ENCODE peak calls at places on chromosomes 7 and 10, in eight cellular contexts. V is dorsolateral prefrontal cortex, M is cardiac muscle cell, A is BJ, I is hepatocyte, K is lower leg skin, D is ovary, L is GM12878. E is an unnamed sample.

GRCh38 chr7:24880886-24881285 is 99.1 kb downstream of the OSBPL3 start:
- DNase-seq in A (no peak), M (peak; percentile 14), V (no peak), K (no peak), D (no peak), I (no peak), L (no peak), E (no peak)

GRCh38 chr7:44057849-44058758 is 7.3 kb downstream of the PGAM2 start:
- DNase-seq in D (no peak), I (no peak), A (no peak), V (peak; percentile 38), K (no peak), L (no peak), M (no peak), E (no peak)

GRCh38 chr7:159026271-159027047 is 118.2 kb downstream of the VIPR2 start:
- DNase-seq in I (peak; percentile 7), V (no peak), K (no peak), D (peak; percentile 45), A (no peak), M (no peak), L (no peak), E (no peak)

GRCh38 chr10:4527281-4527960 is 298.6 kb upstream of the AKR1E2 start:
- DNase-seq in I (no peak), V (no peak), L (no peak), D (no peak), K (no peak), A (peak; percentile 52), M (no peak), E (peak; percentile 51)

GRCh38 chr7:107063245-107064120 is 19.0 kb downstream of the PRKAR2B start:
- DNase-seq in L (no peak), V (no peak), I (no peak), D (no peak), M (no peak), K (no peak), A (no peak), E (no peak)

GRCh38 chr7:157526604-157527003 is 189.8 kb downstream of the DNAJB6 start:
- DNase-seq in D (no peak), L (no peak), A (no peak), I (no peak), M (no peak), K (no peak), V (peak; percentile 39), E (no peak)

GRCh38 chr10:48802611-48803046 is 118.0 kb downstream of the WDFY4 start:
- DNase-seq in D (no peak), I (no peak), L (peak; percentile 95), V (no peak), M (no peak), K (no peak), A (no peak), E (no peak)

GRCh38 chr7:100897772-100898454 is 2.2 kb upstream of the ACHE start:
- DNase-seq in A (no peak), L (no peak), K (no peak), D (no peak), V (no peak), M (no peak), I (peak; percentile 66), E (no peak)

GRCh38 chr7:86904949-86905834 is 154.3 kb downstream of the ELAPOR2 start:
- DNase-seq in D (no peak), K (no peak), A (no peak), I (peak; percentile 24), V (no peak), M (peak; percentile 42), L (no peak), E (no peak)

GRCh38 chr7:17646181-17646956 is 293.9 kb downstream of the SNX13 start:
- DNase-seq in I (peak; percentile 37), K (no peak), M (peak; percentile 75), V (no peak), D (no peak), A (no peak), L (no peak), E (no peak)

GRCh38 chr7:70470751-70471150 is 661.2 kb upstream of the GALNT17 start:
- DNase-seq in I (no peak), L (no peak), D (no peak), K (no peak), M (no peak), V (no peak), A (no peak), E (no peak)

GRCh38 chr10:46033602-46034011 is 3.2 kb upstream of the NCOA4 start:
- DNase-seq in K (no peak), V (no peak), M (peak; percentile 88), A (no peak), I (peak; percentile 35), D (no peak), L (no peak), E (no peak)

GRCh38 chr7:39621261-39621660 is 2.1 kb upstream of the RALA start:
- DNase-seq in K (no peak), A (peak; percentile 80), D (no peak), V (no peak), M (no peak), I (no peak), L (no peak), E (peak; percentile 43)

GRCh38 chr7:105060923-105061322 is 46.9 kb downstream of the KMT2E start:
- DNase-seq in M (no peak), A (no peak), K (no peak), I (no peak), V (no peak), D (no peak), L (no peak), E (no peak)

GRCh38 chr10:90112681-90113080 is 411.3 kb downstream of the KIF20B start:
- DNase-seq in I (no peak), V (no peak), D (no peak), K (no peak), M (peak; percentile 78), L (no peak), A (no peak), E (no peak)

GRCh38 chr7:2269468-2270460 is 27.7 kb downstream of the NUDT1 start:
- DNase-seq in M (no peak), V (no peak), D (no peak), A (no peak), L (no peak), I (no peak), K (no peak), E (no peak)

GRCh38 chr10:28661035-28661434 is 16.3 kb upstream of the BAMBI start:
- DNase-seq in I (no peak), A (peak; percentile 51), L (no peak), D (peak; percentile 50), V (no peak), K (peak; percentile 45), M (peak; percentile 83), E (peak; percentile 26)

GRCh38 chr7:372939-373791 is 83.2 kb downstream of the FOXL3 start:
- DNase-seq in L (no peak), D (peak; percentile 13), I (peak; percentile 80), V (peak; percentile 37), A (no peak), K (no peak), M (no peak), E (no peak)

GRCh38 chr7:120060283-120060682 is 212.7 kb upstream of the KCND2 start:
- DNase-seq in I (no peak), M (peak; percentile 73), K (no peak), V (no peak), A (no peak), L (no peak), D (no peak), E (no peak)

GRCh38 chr10:95214369-95214768 is 20.3 kb downstream of the ACSM6 start:
- DNase-seq in D (no peak), K (no peak), L (no peak), V (no peak), M (no peak), A (no peak), I (no peak), E (no peak)

GRCh38 chr10:16843252-16843870 is 26.1 kb upstream of the RSU1 start:
- DNase-seq in K (no peak), V (no peak), L (peak; percentile 12), D (no peak), A (peak; percentile 47), I (peak; percentile 90), M (peak; percentile 87), E (peak; percentile 69)

GRCh38 chr7:84524714-84525694 is 330.4 kb upstream of the SEMA3A start:
- DNase-seq in L (no peak), M (peak; percentile 73), V (no peak), I (no peak), D (no peak), K (peak; percentile 59), A (peak; percentile 64), E (peak; percentile 30)

GRCh38 chr7:158766570-158767281 is 62.1 kb upstream of the NCAPG2 start:
- DNase-seq in A (no peak), D (no peak), L (no peak), V (no peak), I (peak; percentile 42), M (no peak), K (no peak), E (no peak)

GRCh38 chr10:118584181-118584954 is 11.1 kb downstream of the PRLHR start:
- DNase-seq in D (no peak), V (no peak), A (no peak), L (no peak), M (peak; percentile 81), I (no peak), K (no peak), E (no peak)

GRCh38 chr10:78524941-78525340 is 491.3 kb downstream of the RPS24 start:
- DNase-seq in L (no peak), D (no peak), A (no peak), M (no peak), V (no peak), K (no peak), I (no peak), E (no peak)

GRCh38 chr10:113475381-113475807 is 77.5 kb upstream of the HABP2 start:
- DNase-seq in L (no peak), A (peak; percentile 98), K (no peak), I (no peak), V (no peak), M (peak; percentile 21), D (no peak), E (no peak)
- TF ChIP-seq CTCF in L (no peak), A (peak; percentile 64), K (no peak), I (no peak), V (no peak), M (no peak), D (no peak), E (no peak)

GRCh38 chr7:16396766-16397496 is 24.4 kb downstream of the CRPPA start:
- DNase-seq in V (no peak), M (peak; percentile 9), I (no peak), L (no peak), D (no peak), K (no peak), A (no peak), E (no peak)
- H3K4me3 ChIP-seq in V (no peak overlapping the region), M (no peak overlapping the region), I (no peak overlapping the region), L (no peak overlapping the region), D (no peak overlapping the region), K (no peak overlapping the region), A (no peak overlapping the region), E (no peak overlapping the region)

DNA sequence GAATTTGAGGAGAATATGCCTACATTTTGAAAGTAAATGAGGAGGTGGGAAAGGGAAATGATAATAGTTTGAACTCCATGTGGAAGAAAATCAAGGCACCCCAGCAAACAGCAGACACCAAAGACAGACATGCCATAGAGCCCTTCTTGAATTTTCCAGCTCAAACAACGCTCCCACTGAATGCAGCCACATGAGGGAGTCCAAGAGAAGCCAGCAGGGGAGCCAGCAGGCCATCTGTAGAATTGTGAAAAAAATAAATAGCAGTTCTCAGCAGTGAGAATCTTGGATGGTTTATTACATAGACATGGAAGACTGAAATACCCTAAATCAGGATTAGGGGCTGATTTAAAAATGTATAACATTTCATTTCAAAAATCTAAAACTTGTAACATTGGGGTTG is 1567.3 kb upstream of the LRRTM3 start:
- DNase-seq in M (peak; percentile 62), K (no peak), D (no peak), A (no peak), L (no peak), I (peak; percentile 58), V (no peak), E (no peak)
- TF ChIP-seq CTCF in M (peak; percentile 76), K (no peak), D (no peak), A (no peak), L (peak; percentile 51), I (peak; percentile 62), V (no peak), E (no peak)

GRCh38 chr10:125060486-125060850 is 99.9 kb downstream of the CTBP2 start:
- DNase-seq in M (no peak), V (no peak), A (no peak), L (no peak), K (no peak), I (no peak), D (no peak), E (no peak)
- H3K4me3 ChIP-seq in M (no peak overlapping the region), V (peak overlapping the region; percentile 48), A (no peak overlapping the region), L (no peak overlapping the region), K (no peak overlapping the region), I (no peak overlapping the region), D (no peak overlapping the region), E (no peak overlapping the region)

E was measured in HFF-Myc.